ENCODE peak calls at places on chromosomes 1 and 21, in seven cellular contexts. C, L, B, J, X, U and E are unnamed samples.

GRCh38 chr1:99589186-99589636 is 56.7 kb upstream of the PALMD start:
- DNase-seq in C (no peak), L (no peak), B (no peak), J (no peak), X (no peak), U (no peak), E (no peak)

GRCh38 chr1:112902221-112902620 is 53.8 kb downstream of the SLC16A1 start:
- DNase-seq in C (no peak), L (no peak), B (no peak), J (no peak), X (no peak), U (no peak), E (no peak)

GRCh38 chr1:211501671-211502413 is 9.9 kb upstream of the RD3 start:
- DNase-seq in C (no peak), L (no peak), B (no peak), J (no peak), X (no peak), U (no peak), E (no peak)

GRCh38 chr1:109704173-109704572 is 7.9 kb upstream of the GSTM5 start:
- DNase-seq in C (no peak), L (no peak), B (no peak), J (peak), X (no peak), U (no peak), E (no peak)

GRCh38 chr1:63730211-63730610 is 43.6 kb upstream of the ROR1 start:
- DNase-seq in C (no peak), L (no peak), B (no peak), J (no peak), X (no peak), U (no peak), E (no peak)

GRCh38 chr1:167666416-167666815 is 36.4 kb downstream of the RCSD1 start:
- DNase-seq in C (no peak), L (no peak), B (no peak), J (no peak), X (no peak), U (no peak), E (no peak)

GRCh38 chr1:156129687-156130577 is 15.4 kb downstream of the LMNA start:
- DNase-seq in C (peak), L (peak), B (peak), J (peak), X (peak), U (peak), E (peak)

GRCh38 chr1:187844313-187844712 is 1015.6 kb downstream of the PLA2G4A start:
- DNase-seq in C (no peak), L (no peak), B (no peak), J (no peak), X (no peak), U (no peak), E (no peak)

GRCh38 chr1:108071601-108072000 is 106.6 kb upstream of the VAV3 start:
- DNase-seq in C (no peak), L (no peak), B (no peak), J (no peak), X (no peak), U (no peak), E (no peak)

GRCh38 chr1:38815903-38816627 is 43.5 kb downstream of the RRAGC start:
- DNase-seq in C (no peak), L (no peak), B (no peak), J (peak), X (no peak), U (no peak), E (no peak)

GRCh38 chr1:180614746-180615145 is 17.1 kb upstream of the XPR1 start:
- DNase-seq in C (no peak), L (no peak), B (no peak), J (no peak), X (no peak), U (no peak), E (no peak)

GRCh38 chr1:243598433-243598832 is 251.6 kb downstream of the AKT3 start:
- DNase-seq in C (no peak), L (no peak), B (no peak), J (no peak), X (peak), U (no peak), E (no peak)

GRCh38 chr1:9596419-9597123 is 7.9 kb downstream of the TMEM201 start:
- DNase-seq in C (no peak), L (no peak), B (no peak), J (peak), X (no peak), U (no peak), E (no peak)

GRCh38 chr1:169576241-169576933 is 9.9 kb downstream of the F5 start:
- DNase-seq in C (no peak), L (no peak), B (no peak), J (no peak), X (no peak), U (no peak), E (no peak)

GRCh38 chr21:26591543-26591942 is 18.5 kb upstream of the CYYR1 start:
- DNase-seq in C (no peak), L (no peak), B (no peak), J (no peak), X (no peak), U (no peak), E (no peak)

GRCh38 chr1:231738554-231738953 is 112.0 kb downstream of the DISC1 start:
- DNase-seq in C (no peak), L (no peak), B (no peak), J (no peak), X (no peak), U (no peak), E (no peak)

GRCh38 chr1:48784301-48784700 is 7.6 kb upstream of the BEND5 start:
- DNase-seq in C (no peak), L (no peak), B (no peak), J (no peak), X (no peak), U (no peak), E (no peak)

GRCh38 chr1:98053471-98054366 is 132.9 kb upstream of the DPYD start:
- DNase-seq in C (peak), L (peak), B (peak), J (peak), X (no peak), U (peak), E (peak)

GRCh38 chr1:234870020-234870378 is 258.6 kb downstream of the TOMM20 start:
- DNase-seq in C (no peak), L (no peak), B (no peak), J (no peak), X (no peak), U (no peak), E (no peak)